ENCODE peak calls at places on chromosome 18, in nine cellular contexts. C is T follicular helper cell; W is pancreas; U is caudate nucleus; O is NCI-H524; P is HCEC 1CT; L is IMR-90; H is heart left ventricle; Y is activated effector memory CD4-positive, alpha-beta T cell treated with anti-CD3 and anti-CD28 coated beads, Interleukin-2, amount 50 U/mL, for 16 hours. B is an unnamed sample.

GRCh38 chr18:26133652-26134051 is at the start of gene PSMA8:
- DNase-seq in W (peak), O (no peak), L (no peak), C (peak), Y (peak), P (no peak), H (peak), U (no peak), B (no peak)

GRCh38 chr18:38551881-38552280 is 986.3 kb upstream of the CELF4 start:
- DNase-seq in U (no peak), O (no peak), C (no peak), P (no peak), Y (no peak), L (no peak), H (peak), W (no peak), B (no peak)

GRCh38 chr18:50716902-50717301 is 102.9 kb downstream of the MRO start:
- DNase-seq in P (peak), U (no peak), O (no peak), H (no peak), C (no peak), W (no peak), L (no peak), Y (no peak), B (no peak)

GRCh38 chr18:49020621-49021021 is 69.9 kb upstream of the SMAD7 start:
- DNase-seq in P (no peak), Y (peak), H (peak), O (no peak), C (no peak), W (no peak), U (no peak), L (peak), B (no peak)

GRCh38 chr18:62979172-62979571 is 263.8 kb downstream of the PHLPP1 start:
- DNase-seq in Y (no peak), C (no peak), U (peak), O (peak), W (no peak), P (peak), H (no peak), L (peak), B (peak)

GRCh38 chr18:35680139-35680551 is 98.6 kb downstream of the GALNT1 start:
- DNase-seq in U (no peak), Y (no peak), L (no peak), H (no peak), C (no peak), W (no peak), P (no peak), O (no peak), B (no peak)

GRCh38 chr18:11387880-11388279 is 221.5 kb upstream of the SLC35G4 start:
- DNase-seq in P (peak), Y (no peak), C (no peak), H (peak), O (peak), U (no peak), W (peak), L (peak), B (no peak)

GRCh38 chr18:23963443-23964185 is 50.9 kb upstream of the TTC39C start:
- DNase-seq in O (peak), C (no peak), Y (no peak), W (no peak), L (no peak), P (peak), U (no peak), H (no peak), B (no peak)

GRCh38 chr18:25896178-25896780 is 194.1 kb downstream of the SS18 start:
- DNase-seq in Y (no peak), P (peak), W (no peak), L (peak), U (no peak), O (peak), C (no peak), H (no peak), B (peak)

GRCh38 chr18:43661570-43661969 is 384.3 kb upstream of the SYT4 start:
- DNase-seq in L (peak), P (peak), W (peak), O (peak), Y (no peak), H (no peak), U (no peak), C (no peak), B (no peak)

GRCh38 chr18:22974707-22975106 is 41.6 kb downstream of the RBBP8 start:
- DNase-seq in C (no peak), W (no peak), L (no peak), U (no peak), Y (no peak), H (no peak), O (no peak), P (no peak), B (no peak)

GRCh38 chr18:24019641-24020331 is 5.2 kb downstream of the TTC39C start:
- DNase-seq in U (no peak), Y (peak), C (peak), O (no peak), W (no peak), P (no peak), L (no peak), H (no peak), B (no peak)

GRCh38 chr18:61602836-61603235 is 269.6 kb downstream of the CDH20 start:
- DNase-seq in U (no peak), W (no peak), O (no peak), L (peak), H (no peak), Y (no peak), P (peak), C (no peak), B (no peak)

GRCh38 chr18:42969366-42969765 is 146.1 kb downstream of the RIT2 start:
- DNase-seq in C (no peak), O (no peak), W (no peak), Y (no peak), U (no peak), P (no peak), L (no peak), H (no peak), B (no peak)

GRCh38 chr18:23136326-23137092 is 1.2 kb downstream of the CABLES1 start:
- DNase-seq in W (no peak), U (no peak), O (peak), H (peak), P (peak), L (no peak), C (no peak), Y (peak), B (no peak)

GRCh38 chr18:10006261-10006903 is 92.6 kb downstream of the VAPA start:
- DNase-seq in H (no peak), O (peak), U (no peak), Y (no peak), W (no peak), L (peak), C (no peak), P (peak), B (peak)

GRCh38 chr18:3293196-3293951 is 31.4 kb downstream of the MYL12B start:
- DNase-seq in H (no peak), P (no peak), Y (no peak), U (no peak), C (no peak), L (no peak), W (no peak), O (no peak), B (no peak)

GRCh38 chr18:12791631-12792030 is 88.8 kb downstream of the PSMG2 start:
- DNase-seq in P (no peak), L (no peak), W (no peak), U (no peak), O (no peak), H (no peak), C (no peak), Y (no peak), B (no peak)

GRCh38 chr18:4172491-4172890 is 282.6 kb downstream of the DLGAP1 start:
- DNase-seq in L (no peak), O (peak), Y (no peak), U (peak), C (no peak), P (no peak), W (no peak), H (no peak), B (peak)

GRCh38 chr18:46630160-46630559 is 26.9 kb downstream of the LOXHD1 start:
- DNase-seq in O (no peak), W (no peak), P (peak), C (no peak), Y (no peak), U (no peak), L (peak), H (no peak), B (no peak)

GRCh38 chr18:56711706-56712445 is 60.7 kb downstream of the WDR7 start:
- DNase-seq in Y (no peak), O (peak), C (no peak), W (no peak), H (no peak), U (no peak), P (no peak), L (no peak), B (peak)

GRCh38 chr18:78892721-78893120 is 86.9 kb upstream of the SALL3 start:
- DNase-seq in U (no peak), O (no peak), H (no peak), C (no peak), L (no peak), W (no peak), Y (no peak), P (no peak), B (no peak)

GRCh38 chr18:24039666-24040065 is 25.1 kb downstream of the TTC39C start:
- DNase-seq in W (no peak), O (no peak), U (no peak), H (no peak), L (no peak), C (no peak), Y (no peak), P (no peak), B (no peak)

GRCh38 chr18:77679869-77680268 is 430.2 kb downstream of the GALR1 start:
- DNase-seq in O (no peak), L (no peak), W (no peak), Y (no peak), H (no peak), C (no peak), U (no peak), P (no peak), B (no peak)

GRCh38 chr18:26424428-26425147 is 123.8 kb downstream of the KCTD1 start:
- DNase-seq in P (no peak), W (no peak), O (no peak), L (no peak), C (no peak), H (no peak), Y (no peak), U (no peak), B (no peak)

GRCh38 chr18:63346471-63347183 is 20.4 kb downstream of the KDSR start:
- DNase-seq in C (no peak), O (no peak), L (no peak), U (no peak), P (no peak), W (no peak), H (no peak), Y (no peak), B (no peak)